ENCODE peak calls at places on chromosomes 2 and 18, in ten cellular contexts. W is gastrocnemius medialis; P is H1; T is AG10803; G is right lobe of liver; N is tibial artery; B is K562; K is cardiac muscle cell; V is pancreas; L is CD8-positive, alpha-beta memory T cell. S is an unnamed sample.

GRCh38 chr2:98927059-98927458 is 9.0 kb downstream of the CRACDL start:
- DNase-seq in W (no peak), P (no peak), T (no peak), G (no peak), N (no peak), B (no peak), K (no peak), V (no peak), L (no peak), S (no peak)

GRCh38 chr2:27663160-27663462 is 303 bp downstream of the SUPT7L start:
- DNase-seq in W (peak), P (no peak), T (no peak), G (no peak), N (no peak), B (peak), K (no peak), V (no peak), L (no peak), S (no peak)

GRCh38 chr18:36382854-36383253 is 85.3 kb downstream of the FHOD3 start:
- DNase-seq in W (no peak), P (no peak), T (no peak), G (no peak), N (no peak), B (no peak), K (no peak), V (no peak), L (no peak), S (no peak)

GRCh38 chr2:138445227-138445626 is 56.3 kb upstream of the SPOPL start:
- DNase-seq in W (no peak), P (no peak), T (no peak), G (no peak), N (no peak), B (no peak), K (no peak), V (no peak), L (no peak), S (no peak)

GRCh38 chr2:222950886-222951285 is 90.0 kb downstream of the ACSL3 start:
- DNase-seq in W (no peak), P (no peak), T (peak), G (no peak), N (no peak), B (no peak), K (no peak), V (no peak), L (no peak), S (peak)

GRCh38 chr2:108271691-108272253 is 16.9 kb upstream of the SULT1C2 start:
- DNase-seq in W (peak), P (no peak), T (peak), G (no peak), N (peak), B (peak), K (no peak), V (no peak), L (no peak), S (peak)

GRCh38 chr2:45992021-45992745 is 305.0 kb upstream of the EPAS1 start:
- DNase-seq in W (peak), P (peak), T (peak), G (peak), N (peak), B (no peak), K (no peak), V (peak), L (no peak), S (peak)

GRCh38 chr18:50819027-50819726 is 639 bp downstream of the MRO start:
- DNase-seq in W (peak), P (peak), T (peak), G (peak), N (peak), B (peak), K (peak), V (peak), L (no peak), S (peak)

GRCh38 chr2:119242276-119243119 is 18.9 kb downstream of the STEAP3 start:
- DNase-seq in W (no peak), P (no peak), T (no peak), G (no peak), N (no peak), B (no peak), K (no peak), V (no peak), L (no peak), S (no peak)

GRCh38 chr2:197168705-197169104 is 141.9 kb downstream of the ANKRD44 start:
- DNase-seq in W (peak), P (peak), T (peak), G (no peak), N (peak), B (peak), K (peak), V (peak), L (peak), S (no peak)

GRCh38 chr2:240603081-240603835 is 16.7 kb downstream of the CAPN10 start:
- DNase-seq in W (no peak), P (no peak), T (no peak), G (peak), N (no peak), B (no peak), K (no peak), V (peak), L (peak), S (no peak)

GRCh38 chr2:181309576-181309975 is 147.6 kb upstream of the ITGA4 start:
- DNase-seq in W (no peak), P (no peak), T (no peak), G (no peak), N (no peak), B (no peak), K (no peak), V (no peak), L (no peak), S (no peak)

GRCh38 chr18:32930695-32931301 is 158.0 kb upstream of the KLHL14 start:
- DNase-seq in W (no peak), P (no peak), T (peak), G (no peak), N (no peak), B (peak), K (peak), V (no peak), L (no peak), S (peak)

GRCh38 chr2:149421791-149422190 is 91.4 kb downstream of the LYPD6 start:
- DNase-seq in W (no peak), P (no peak), T (no peak), G (no peak), N (no peak), B (no peak), K (no peak), V (no peak), L (no peak), S (no peak)

GRCh38 chr2:200000444-200001163 is 45.2 kb downstream of the MAIP1 start:
- DNase-seq in W (no peak), P (no peak), T (no peak), G (no peak), N (no peak), B (no peak), K (no peak), V (no peak), L (no peak), S (no peak)

GRCh38 chr2:75495862-75496261 is 64.9 kb downstream of the EVA1A start:
- DNase-seq in W (no peak), P (no peak), T (no peak), G (no peak), N (no peak), B (no peak), K (no peak), V (no peak), L (no peak), S (no peak)

GRCh38 chr2:49426991-49427390 is 272.7 kb upstream of the FSHR start:
- DNase-seq in W (no peak), P (no peak), T (no peak), G (no peak), N (no peak), B (no peak), K (no peak), V (no peak), L (no peak), S (no peak)

GRCh38 chr2:20880221-20880771 is 57.4 kb upstream of the LDAH start:
- DNase-seq in W (no peak), P (no peak), T (no peak), G (no peak), N (no peak), B (no peak), K (no peak), V (no peak), L (no peak), S (no peak)

GRCh38 chr2:236177604-236177966 is 9.4 kb upstream of the GBX2 start:
- DNase-seq in W (peak), P (peak), T (peak), G (no peak), N (no peak), B (peak), K (peak), V (no peak), L (no peak), S (no peak)

GRCh38 chr18:48442761-48443160 is 33.6 kb upstream of the ZBTB7C start:
- DNase-seq in W (no peak), P (no peak), T (no peak), G (no peak), N (no peak), B (no peak), K (no peak), V (no peak), L (no peak), S (no peak)

GRCh38 chr2:44510246-44510645 is 148.5 kb downstream of the CAMKMT start:
- DNase-seq in W (no peak), P (no peak), T (no peak), G (no peak), N (no peak), B (no peak), K (no peak), V (no peak), L (no peak), S (no peak)

GRCh38 chr2:102103992-102104871 is 38.3 kb upstream of the IL1R1 start:
- DNase-seq in W (peak), P (no peak), T (peak), G (peak), N (peak), B (no peak), K (no peak), V (peak), L (no peak), S (peak)

GRCh38 chr18:25134858-25135257 is 217.1 kb downstream of the ZNF521 start:
- DNase-seq in W (no peak), P (no peak), T (no peak), G (no peak), N (no peak), B (no peak), K (no peak), V (no peak), L (no peak), S (no peak)

GRCh38 chr2:54503192-54503591 is 47.1 kb downstream of the SPTBN1 start:
- DNase-seq in W (no peak), P (peak), T (no peak), G (no peak), N (no peak), B (peak), K (peak), V (no peak), L (no peak), S (no peak)

GRCh38 chr2:240997856-240998705 is at the start of gene SNED1:
- DNase-seq in W (peak), P (peak), T (peak), G (peak), N (peak), B (peak), K (peak), V (peak), L (peak), S (peak)

GRCh38 chr2:40332096-40332826 is 119.6 kb downstream of the SLC8A1 start:
- DNase-seq in W (peak), P (no peak), T (peak), G (no peak), N (peak), B (no peak), K (no peak), V (peak), L (no peak), S (peak)

GRCh38 chr2:105271393-105272045 is 30.0 kb downstream of the GPR45 start:
- DNase-seq in W (no peak), P (no peak), T (no peak), G (no peak), N (no peak), B (no peak), K (no peak), V (no peak), L (no peak), S (no peak)
- H3K4me3 ChIP-seq in W (no peak), P (no peak), T (no peak), G (no peak), N (no peak), B (no peak), K (no peak), V (no peak), L (no peak), S (no peak)

DNA sequence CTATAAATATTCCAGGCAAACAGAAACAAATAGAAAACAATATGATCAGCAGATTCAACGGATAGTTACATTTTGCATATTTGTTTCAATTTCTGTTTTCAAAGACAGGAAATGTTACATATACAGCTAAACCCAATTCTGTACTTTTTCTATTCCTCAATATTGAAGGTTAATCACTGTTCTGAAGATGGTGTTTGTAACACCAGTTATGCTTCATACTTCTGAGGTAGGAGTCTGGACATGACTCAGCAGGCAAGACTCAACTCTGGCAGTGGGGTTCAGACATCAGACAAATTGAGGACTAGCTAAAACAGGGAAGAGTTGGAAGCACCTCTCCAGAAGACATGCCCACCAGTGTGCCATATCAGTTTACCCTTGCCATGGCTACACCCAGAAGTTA is 16.6 kb downstream of the SERPINB13 start:
- DNase-seq in W (no peak), P (no peak), T (peak), G (no peak), N (no peak), B (no peak), K (no peak), V (no peak), L (no peak), S (peak)
- H3K4me3 ChIP-seq in W (no peak), P (no peak), T (no peak), G (no peak), N (no peak), B (no peak), K (no peak), V (no peak), L (no peak), S (no peak)

GRCh38 chr2:218383892-218384519 is 1.9 kb downstream of the SLC11A1 start:
- DNase-seq in W (no peak), P (no peak), T (no peak), G (no peak), N (peak), B (no peak), K (no peak), V (no peak), L (no peak), S (no peak)

GRCh38 chr2:218387369-218388194 is 5.5 kb downstream of the SLC11A1 start:
- DNase-seq in W (no peak), P (peak), T (no peak), G (peak), N (no peak), B (no peak), K (peak), V (peak), L (no peak), S (peak)

GRCh38 chr2:218389333-218390150 is 7.5 kb downstream of the SLC11A1 start:
- DNase-seq in W (no peak), P (no peak), T (no peak), G (no peak), N (no peak), B (no peak), K (no peak), V (no peak), L (no peak), S (no peak)

GRCh38 chr2:218384975-218385374 is 2.9 kb downstream of the SLC11A1 start:
- DNase-seq in W (no peak), P (no peak), T (no peak), G (no peak), N (no peak), B (no peak), K (no peak), V (no peak), L (no peak), S (no peak)

DNA sequence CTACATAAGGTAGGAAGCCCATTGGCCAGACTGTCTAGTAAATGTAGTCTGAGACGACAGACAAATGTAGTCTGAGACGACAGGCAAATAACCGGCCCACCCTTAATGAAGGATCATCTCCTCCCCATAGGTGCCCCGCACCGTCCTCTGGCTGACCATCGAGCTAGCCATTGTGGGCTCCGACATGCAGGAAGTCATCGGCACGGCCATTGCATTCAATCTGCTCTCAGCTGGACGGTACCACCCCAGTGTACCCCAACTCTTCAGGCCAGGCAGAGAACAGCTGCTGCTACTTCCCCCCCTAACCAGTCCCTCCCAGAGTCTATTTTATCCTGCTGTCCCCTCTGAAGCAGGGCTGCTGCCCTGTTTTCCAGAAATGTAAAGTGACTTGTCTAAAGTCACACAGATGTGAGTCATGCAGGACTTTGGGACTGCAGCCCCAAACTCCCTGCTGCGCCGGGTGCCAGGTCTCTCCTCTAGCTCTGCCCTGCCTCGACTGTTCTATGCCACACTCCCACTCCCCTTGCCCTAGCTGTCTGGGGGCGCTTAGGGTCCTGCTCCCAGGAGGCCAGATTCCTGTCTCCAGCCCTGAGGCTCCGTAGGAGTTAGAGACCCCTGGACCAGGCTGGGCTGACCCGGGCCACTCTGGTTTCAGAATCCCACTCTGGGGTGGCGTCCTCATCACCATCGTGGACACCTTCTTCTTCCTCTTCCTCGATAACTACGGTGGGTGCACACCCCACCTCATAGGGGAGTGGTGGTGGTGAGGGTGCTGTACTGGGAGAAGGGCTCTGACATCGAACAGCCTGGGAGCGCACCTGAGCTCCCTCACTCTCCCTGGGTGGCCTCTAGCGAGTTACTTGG is 4.7 kb downstream of the SLC11A1 start:
- DNase-seq in W (no peak), P (peak), T (no peak), G (no peak), N (no peak), B (no peak), K (no peak), V (no peak), L (no peak), S (no peak)
- H3K4me3 ChIP-seq in W (no peak), P (peak), T (no peak), G (peak), N (no peak), B (no peak), K (no peak), V (no peak), L (no peak), S (no peak)

GRCh38 chr18:59893971-59894370 is 5.8 kb upstream of the PMAIP1 start:
- DNase-seq in W (no peak), P (no peak), T (no peak), G (no peak), N (no peak), B (no peak), K (no peak), V (no peak), L (no peak), S (no peak)
- H3K4me3 ChIP-seq in W (no peak), P (no peak), T (no peak), G (no peak), N (no peak), B (no peak), K (no peak), V (no peak), L (no peak), S (no peak)

GRCh38 chr2:238296638-238297457 is 8.4 kb upstream of the PER2 start:
- DNase-seq in W (no peak), P (no peak), T (no peak), G (no peak), N (peak), B (no peak), K (no peak), V (no peak), L (peak), S (no peak)

GRCh38 chr2:238302076-238302475 is 13.7 kb upstream of the PER2 start:
- DNase-seq in W (no peak), P (no peak), T (no peak), G (no peak), N (no peak), B (no peak), K (no peak), V (no peak), L (no peak), S (no peak)

GRCh38 chr2:238302751-238303150 is 14.3 kb upstream of the PER2 start:
- DNase-seq in W (no peak), P (no peak), T (no peak), G (no peak), N (no peak), B (no peak), K (no peak), V (no peak), L (peak), S (no peak)

GRCh38 chr2:238304116-238304515 is 15.7 kb upstream of the PER2 start:
- DNase-seq in W (no peak), P (no peak), T (no peak), G (peak), N (no peak), B (no peak), K (no peak), V (no peak), L (no peak), S (no peak)

DNA sequence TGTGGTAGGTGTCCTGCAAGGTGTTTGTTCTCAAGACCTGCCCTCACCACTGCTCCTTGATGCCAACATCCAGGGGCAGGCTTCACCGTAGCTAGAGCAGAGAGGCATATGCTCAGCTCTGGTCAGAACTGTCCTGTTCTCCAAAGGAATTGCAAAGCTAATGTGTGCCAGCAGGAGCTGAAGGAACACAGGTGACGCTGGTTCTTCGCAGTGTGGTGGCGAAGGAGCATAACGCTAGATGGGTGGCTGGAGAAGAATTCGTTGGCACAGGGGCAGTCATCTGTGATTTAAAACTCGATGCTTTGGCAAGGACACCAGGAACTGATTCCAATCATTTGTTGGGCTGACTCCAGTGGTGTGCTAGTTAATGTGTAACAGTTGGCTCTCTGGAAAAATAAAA is 11.4 kb upstream of the PER2 start:
- DNase-seq in W (no peak), P (no peak), T (peak), G (peak), N (no peak), B (no peak), K (no peak), V (peak), L (no peak), S (no peak)
- H3K4me3 ChIP-seq in W (no peak), P (no peak), T (no peak), G (no peak), N (no peak), B (no peak), K (no peak), V (no peak), L (no peak), S (no peak)

DNA sequence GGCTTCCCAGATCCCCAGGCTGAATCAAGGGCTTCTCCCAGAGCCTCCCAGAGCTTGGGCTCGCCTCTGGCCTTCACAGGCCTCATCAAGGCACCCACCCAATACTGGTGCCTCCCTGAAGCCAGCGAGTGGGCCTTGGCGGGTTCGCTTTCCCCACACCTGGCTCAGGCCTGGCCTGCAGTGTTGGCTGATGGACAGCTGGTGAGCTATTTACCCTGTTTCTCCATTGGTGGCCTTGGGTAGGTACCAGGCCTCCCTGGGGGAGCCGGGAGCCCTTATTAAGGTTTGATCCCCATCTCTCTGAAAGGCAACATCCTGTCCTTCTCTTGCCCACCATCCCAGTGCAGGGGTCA is 18.2 kb upstream of the DUSP2 start:
- DNase-seq in W (no peak), P (no peak), T (no peak), G (no peak), N (no peak), B (no peak), K (no peak), V (no peak), L (no peak), S (no peak)
- H3K4me3 ChIP-seq in W (no peak), P (no peak), T (no peak), G (no peak), N (no peak), B (no peak), K (no peak), V (no peak), L (peak), S (no peak)

GRCh38 chr2:188969236-188970032 is 4.7 kb upstream of the COL3A1 start:
- DNase-seq in W (no peak), P (no peak), T (peak), G (no peak), N (no peak), B (no peak), K (no peak), V (no peak), L (no peak), S (peak)
- H3K4me3 ChIP-seq in W (no peak), P (no peak), T (no peak), G (no peak), N (no peak), B (no peak), K (no peak), V (no peak), L (no peak), S (no peak)